ENCODE peak calls at places on chromosomes 6 and 20, in six cellular contexts. One of them, this sample, is unnamed.

GRCh38 chr20:51372176-51372803 is 170.2 kb downstream of the NFATC2 start:
- DNase-seq in SW 1271: peak
- DNase-seq in fibroblast of pulmonary artery: peak
- DNase-seq in stimulated activated CD4-positive, alpha-beta T cell treated with anti-CD3 and anti-CD28 coated beads, TNF-alpha, amount 100 ng/mL, for 48 hours: peak
- DNase-seq in tibial artery: no peak
- DNase-seq in nephron progenitor cell: peak
- DNase-seq in this sample: peak

GRCh38 chr6:108661430-108661829 is 100.7 kb downstream of the FOXO3 start:
- DNase-seq in SW 1271: no peak
- DNase-seq in fibroblast of pulmonary artery: peak
- DNase-seq in stimulated activated CD4-positive, alpha-beta T cell treated with anti-CD3 and anti-CD28 coated beads, TNF-alpha, amount 100 ng/mL, for 48 hours: no peak
- DNase-seq in tibial artery: no peak
- DNase-seq in nephron progenitor cell: no peak
- DNase-seq in this sample: no peak

GRCh38 chr6:52352239-52353008 is 9.5 kb upstream of the PAQR8 start:
- DNase-seq in SW 1271: peak
- DNase-seq in fibroblast of pulmonary artery: peak
- DNase-seq in stimulated activated CD4-positive, alpha-beta T cell treated with anti-CD3 and anti-CD28 coated beads, TNF-alpha, amount 100 ng/mL, for 48 hours: no peak
- DNase-seq in tibial artery: no peak
- DNase-seq in nephron progenitor cell: no peak
- DNase-seq in this sample: peak

GRCh38 chr20:16621435-16622141 is 48.3 kb upstream of the KIF16B start:
- DNase-seq in SW 1271: no peak
- DNase-seq in fibroblast of pulmonary artery: no peak
- DNase-seq in stimulated activated CD4-positive, alpha-beta T cell treated with anti-CD3 and anti-CD28 coated beads, TNF-alpha, amount 100 ng/mL, for 48 hours: no peak
- DNase-seq in tibial artery: no peak
- DNase-seq in nephron progenitor cell: no peak
- DNase-seq in this sample: no peak

GRCh38 chr6:101445527-101445926 is 52.0 kb downstream of the GRIK2 start:
- DNase-seq in SW 1271: no peak
- DNase-seq in fibroblast of pulmonary artery: no peak
- DNase-seq in stimulated activated CD4-positive, alpha-beta T cell treated with anti-CD3 and anti-CD28 coated beads, TNF-alpha, amount 100 ng/mL, for 48 hours: no peak
- DNase-seq in tibial artery: no peak
- DNase-seq in nephron progenitor cell: no peak
- DNase-seq in this sample: no peak

GRCh38 chr20:44961024-44961866 is 1.0 kb upstream of the TOMM34 start:
- DNase-seq in SW 1271: no peak
- DNase-seq in fibroblast of pulmonary artery: no peak
- DNase-seq in stimulated activated CD4-positive, alpha-beta T cell treated with anti-CD3 and anti-CD28 coated beads, TNF-alpha, amount 100 ng/mL, for 48 hours: no peak
- DNase-seq in tibial artery: no peak
- DNase-seq in nephron progenitor cell: no peak
- DNase-seq in this sample: no peak

GRCh38 chr6:85552652-85553051 is 41.0 kb downstream of the SNX14 start:
- DNase-seq in SW 1271: no peak
- DNase-seq in fibroblast of pulmonary artery: no peak
- DNase-seq in stimulated activated CD4-positive, alpha-beta T cell treated with anti-CD3 and anti-CD28 coated beads, TNF-alpha, amount 100 ng/mL, for 48 hours: no peak
- DNase-seq in tibial artery: no peak
- DNase-seq in nephron progenitor cell: no peak
- DNase-seq in this sample: no peak

GRCh38 chr6:27601668-27602254 is 128.9 kb upstream of the ZNF184 start:
- DNase-seq in SW 1271: no peak
- DNase-seq in fibroblast of pulmonary artery: no peak
- DNase-seq in stimulated activated CD4-positive, alpha-beta T cell treated with anti-CD3 and anti-CD28 coated beads, TNF-alpha, amount 100 ng/mL, for 48 hours: no peak
- DNase-seq in tibial artery: no peak
- DNase-seq in nephron progenitor cell: peak
- DNase-seq in this sample: no peak

GRCh38 chr6:37303891-37304503 is 46.1 kb upstream of the TMEM217 start:
- DNase-seq in SW 1271: peak
- DNase-seq in fibroblast of pulmonary artery: peak
- DNase-seq in stimulated activated CD4-positive, alpha-beta T cell treated with anti-CD3 and anti-CD28 coated beads, TNF-alpha, amount 100 ng/mL, for 48 hours: no peak
- DNase-seq in tibial artery: no peak
- DNase-seq in nephron progenitor cell: peak
- DNase-seq in this sample: peak

GRCh38 chr6:80454661-80455365 is 348.3 kb downstream of the BCKDHB start:
- DNase-seq in SW 1271: no peak
- DNase-seq in fibroblast of pulmonary artery: peak
- DNase-seq in stimulated activated CD4-positive, alpha-beta T cell treated with anti-CD3 and anti-CD28 coated beads, TNF-alpha, amount 100 ng/mL, for 48 hours: no peak
- DNase-seq in tibial artery: no peak
- DNase-seq in nephron progenitor cell: no peak
- DNase-seq in this sample: no peak

GRCh38 chr6:6891949-6892461 is 215.8 kb upstream of the RREB1 start:
- DNase-seq in SW 1271: no peak
- DNase-seq in fibroblast of pulmonary artery: no peak
- DNase-seq in stimulated activated CD4-positive, alpha-beta T cell treated with anti-CD3 and anti-CD28 coated beads, TNF-alpha, amount 100 ng/mL, for 48 hours: no peak
- DNase-seq in tibial artery: no peak
- DNase-seq in nephron progenitor cell: no peak
- DNase-seq in this sample: no peak

GRCh38 chr6:89432875-89433636 is at the start of gene ANKRD6:
- DNase-seq in SW 1271: peak
- DNase-seq in fibroblast of pulmonary artery: peak
- DNase-seq in stimulated activated CD4-positive, alpha-beta T cell treated with anti-CD3 and anti-CD28 coated beads, TNF-alpha, amount 100 ng/mL, for 48 hours: peak
- DNase-seq in tibial artery: peak
- DNase-seq in nephron progenitor cell: peak
- DNase-seq in this sample: peak

GRCh38 chr6:153790048-153790447 is 249.0 kb upstream of the OPRM1 start:
- DNase-seq in SW 1271: peak
- DNase-seq in fibroblast of pulmonary artery: peak
- DNase-seq in stimulated activated CD4-positive, alpha-beta T cell treated with anti-CD3 and anti-CD28 coated beads, TNF-alpha, amount 100 ng/mL, for 48 hours: no peak
- DNase-seq in tibial artery: peak
- DNase-seq in nephron progenitor cell: no peak
- DNase-seq in this sample: no peak

GRCh38 chr6:44053760-44054556 is 73.3 kb downstream of the MRPL14 start:
- DNase-seq in SW 1271: no peak
- DNase-seq in fibroblast of pulmonary artery: peak
- DNase-seq in stimulated activated CD4-positive, alpha-beta T cell treated with anti-CD3 and anti-CD28 coated beads, TNF-alpha, amount 100 ng/mL, for 48 hours: no peak
- DNase-seq in tibial artery: no peak
- DNase-seq in nephron progenitor cell: no peak
- DNase-seq in this sample: no peak

GRCh38 chr20:42218566-42218965 is 600.4 kb upstream of the CHD6 start:
- DNase-seq in SW 1271: no peak
- DNase-seq in fibroblast of pulmonary artery: no peak
- DNase-seq in stimulated activated CD4-positive, alpha-beta T cell treated with anti-CD3 and anti-CD28 coated beads, TNF-alpha, amount 100 ng/mL, for 48 hours: no peak
- DNase-seq in tibial artery: no peak
- DNase-seq in nephron progenitor cell: no peak
- DNase-seq in this sample: no peak

GRCh38 chr20:63657937-63658748 is at the start of gene RTEL1:
- DNase-seq in SW 1271: peak
- DNase-seq in fibroblast of pulmonary artery: peak
- DNase-seq in stimulated activated CD4-positive, alpha-beta T cell treated with anti-CD3 and anti-CD28 coated beads, TNF-alpha, amount 100 ng/mL, for 48 hours: peak
- DNase-seq in tibial artery: peak
- DNase-seq in nephron progenitor cell: peak
- DNase-seq in this sample: peak

GRCh38 chr6:26420607-26421235 is 18.6 kb downstream of the BTN3A1 start:
- DNase-seq in SW 1271: peak
- DNase-seq in fibroblast of pulmonary artery: peak
- DNase-seq in stimulated activated CD4-positive, alpha-beta T cell treated with anti-CD3 and anti-CD28 coated beads, TNF-alpha, amount 100 ng/mL, for 48 hours: no peak
- DNase-seq in tibial artery: no peak
- DNase-seq in nephron progenitor cell: peak
- DNase-seq in this sample: no peak

GRCh38 chr20:36205026-36205425 is 31.3 kb upstream of the AAR2 start:
- DNase-seq in SW 1271: no peak
- DNase-seq in fibroblast of pulmonary artery: peak
- DNase-seq in stimulated activated CD4-positive, alpha-beta T cell treated with anti-CD3 and anti-CD28 coated beads, TNF-alpha, amount 100 ng/mL, for 48 hours: no peak
- DNase-seq in tibial artery: no peak
- DNase-seq in nephron progenitor cell: no peak
- DNase-seq in this sample: no peak

GRCh38 chr6:168542301-168542700 is 101.3 kb downstream of the SMOC2 start:
- DNase-seq in SW 1271: no peak
- DNase-seq in fibroblast of pulmonary artery: peak
- DNase-seq in stimulated activated CD4-positive, alpha-beta T cell treated with anti-CD3 and anti-CD28 coated beads, TNF-alpha, amount 100 ng/mL, for 48 hours: no peak
- DNase-seq in tibial artery: no peak
- DNase-seq in nephron progenitor cell: no peak
- DNase-seq in this sample: no peak

GRCh38 chr20:48541581-48542071 is 286.2 kb downstream of the PREX1 start:
- DNase-seq in SW 1271: no peak
- DNase-seq in fibroblast of pulmonary artery: no peak
- DNase-seq in stimulated activated CD4-positive, alpha-beta T cell treated with anti-CD3 and anti-CD28 coated beads, TNF-alpha, amount 100 ng/mL, for 48 hours: no peak
- DNase-seq in tibial artery: no peak
- DNase-seq in nephron progenitor cell: no peak
- DNase-seq in this sample: no peak

GRCh38 chr6:74066168-74066871 is 370.3 kb downstream of the CD109 start:
- DNase-seq in SW 1271: no peak
- DNase-seq in fibroblast of pulmonary artery: peak
- DNase-seq in stimulated activated CD4-positive, alpha-beta T cell treated with anti-CD3 and anti-CD28 coated beads, TNF-alpha, amount 100 ng/mL, for 48 hours: no peak
- DNase-seq in tibial artery: no peak
- DNase-seq in nephron progenitor cell: no peak
- DNase-seq in this sample: no peak

GRCh38 chr6:137230547-137230946 is 11.4 kb upstream of the IFNGR1 start:
- DNase-seq in SW 1271: no peak
- DNase-seq in fibroblast of pulmonary artery: no peak
- DNase-seq in stimulated activated CD4-positive, alpha-beta T cell treated with anti-CD3 and anti-CD28 coated beads, TNF-alpha, amount 100 ng/mL, for 48 hours: no peak
- DNase-seq in tibial artery: no peak
- DNase-seq in nephron progenitor cell: no peak
- DNase-seq in this sample: no peak

GRCh38 chr6:32082951-32083350 is 26.2 kb downstream of the TNXB start:
- DNase-seq in SW 1271: no peak
- DNase-seq in fibroblast of pulmonary artery: peak
- DNase-seq in stimulated activated CD4-positive, alpha-beta T cell treated with anti-CD3 and anti-CD28 coated beads, TNF-alpha, amount 100 ng/mL, for 48 hours: no peak
- DNase-seq in tibial artery: peak
- DNase-seq in nephron progenitor cell: no peak
- DNase-seq in this sample: no peak

GRCh38 chr6:20118877-20119276 is 93.4 kb downstream of the MBOAT1 start:
- DNase-seq in SW 1271: no peak
- DNase-seq in fibroblast of pulmonary artery: no peak
- DNase-seq in stimulated activated CD4-positive, alpha-beta T cell treated with anti-CD3 and anti-CD28 coated beads, TNF-alpha, amount 100 ng/mL, for 48 hours: no peak
- DNase-seq in tibial artery: no peak
- DNase-seq in nephron progenitor cell: peak
- DNase-seq in this sample: no peak

GRCh38 chr6:21808045-21808470 is 214.5 kb downstream of the SOX4 start:
- DNase-seq in SW 1271: no peak
- DNase-seq in fibroblast of pulmonary artery: peak
- DNase-seq in stimulated activated CD4-positive, alpha-beta T cell treated with anti-CD3 and anti-CD28 coated beads, TNF-alpha, amount 100 ng/mL, for 48 hours: no peak
- DNase-seq in tibial artery: no peak
- DNase-seq in nephron progenitor cell: peak
- DNase-seq in this sample: no peak

GRCh38 chr6:106509420-106510089 is 119.7 kb downstream of the RTN4IP1 start:
- DNase-seq in SW 1271: no peak
- DNase-seq in fibroblast of pulmonary artery: no peak
- DNase-seq in stimulated activated CD4-positive, alpha-beta T cell treated with anti-CD3 and anti-CD28 coated beads, TNF-alpha, amount 100 ng/mL, for 48 hours: no peak
- DNase-seq in tibial artery: no peak
- DNase-seq in nephron progenitor cell: peak
- DNase-seq in this sample: no peak

GRCh38 chr6:137641474-137642077 is 147.4 kb upstream of the OLIG3 start:
- DNase-seq in SW 1271: peak
- DNase-seq in fibroblast of pulmonary artery: peak
- DNase-seq in stimulated activated CD4-positive, alpha-beta T cell treated with anti-CD3 and anti-CD28 coated beads, TNF-alpha, amount 100 ng/mL, for 48 hours: peak
- DNase-seq in tibial artery: peak
- DNase-seq in nephron progenitor cell: peak
- DNase-seq in this sample: peak

GRCh38 chr6:143064996-143065683 is 4.5 kb downstream of the AIG1 start:
- DNase-seq in SW 1271: no peak
- DNase-seq in fibroblast of pulmonary artery: peak
- DNase-seq in stimulated activated CD4-positive, alpha-beta T cell treated with anti-CD3 and anti-CD28 coated beads, TNF-alpha, amount 100 ng/mL, for 48 hours: no peak
- DNase-seq in tibial artery: no peak
- DNase-seq in nephron progenitor cell: no peak
- DNase-seq in this sample: no peak

GRCh38 chr20:58706150-58706892 is 13.7 kb downstream of the NPEPL1 start:
- DNase-seq in SW 1271: no peak
- DNase-seq in fibroblast of pulmonary artery: no peak
- DNase-seq in stimulated activated CD4-positive, alpha-beta T cell treated with anti-CD3 and anti-CD28 coated beads, TNF-alpha, amount 100 ng/mL, for 48 hours: no peak
- DNase-seq in tibial artery: peak
- DNase-seq in nephron progenitor cell: no peak
- DNase-seq in this sample: no peak

GRCh38 chr20:4026093-4026601 is 10.8 kb upstream of the RNF24 start:
- DNase-seq in SW 1271: no peak
- DNase-seq in fibroblast of pulmonary artery: peak
- DNase-seq in stimulated activated CD4-positive, alpha-beta T cell treated with anti-CD3 and anti-CD28 coated beads, TNF-alpha, amount 100 ng/mL, for 48 hours: no peak
- DNase-seq in tibial artery: no peak
- DNase-seq in nephron progenitor cell: no peak
- DNase-seq in this sample: no peak

GRCh38 chr6:13485923-13486557 is 1.4 kb downstream of the GFOD1 start:
- DNase-seq in SW 1271: peak
- DNase-seq in fibroblast of pulmonary artery: peak
- DNase-seq in stimulated activated CD4-positive, alpha-beta T cell treated with anti-CD3 and anti-CD28 coated beads, TNF-alpha, amount 100 ng/mL, for 48 hours: no peak
- DNase-seq in tibial artery: no peak
- DNase-seq in nephron progenitor cell: peak
- DNase-seq in this sample: no peak

This sample was measured in GM18507.